ENCODE peak calls at places on chromosomes 16 and 17, in eight cellular contexts. Y is fibroblast of lung; M is ovary; V is endothelial cell of umbilical vein; I is mammary epithelial cell; D is foreskin fibroblast; G is GM13976; U is CD8-positive, alpha-beta T cell. N is an unnamed sample.

GRCh38 chr17:4165301-4166010 is 22.5 kb downstream of the CYB5D2 start:
- DNase-seq in M (no peak), G (no peak), I (peak; percentile 34), U (no peak), D (no peak), V (no peak), Y (no peak), N (no peak)

GRCh38 chr17:82754297-82755208 is 2.7 kb downstream of the TBCD start:
- DNase-seq in G (no peak), D (no peak), U (no peak), V (no peak), M (no peak), I (peak; percentile 90), Y (peak; percentile 65), N (no peak)

GRCh38 chr16:2428787-2429036 is 535 bp upstream of the CCNF start:
- DNase-seq in G (no peak), I (no peak), D (no peak), M (no peak), Y (no peak), U (no peak), V (no peak), N (no peak)

GRCh38 chr17:63960006-63960405 is 12.7 kb downstream of the SCN4A start:
- DNase-seq in M (no peak), D (no peak), G (no peak), Y (no peak), V (no peak), U (no peak), I (no peak), N (no peak)

GRCh38 chr17:17999364-18000007 is 26.8 kb downstream of the DRC3 start:
- DNase-seq in G (no peak), D (peak; percentile 47), M (no peak), I (peak; percentile 11), Y (no peak), V (peak; percentile 14), U (no peak), N (no peak)

GRCh38 chr17:14352139-14352538 is 51.3 kb downstream of the HS3ST3B1 start:
- DNase-seq in I (no peak), G (no peak), D (no peak), V (no peak), U (no peak), Y (no peak), M (no peak), N (no peak)

GRCh38 chr17:34639706-34640425 is 60.5 kb downstream of the TMEM132E start:
- DNase-seq in V (no peak), M (no peak), G (no peak), I (no peak), D (no peak), Y (no peak), U (no peak), N (no peak)

GRCh38 chr16:86818701-86819522 is 240.6 kb downstream of the FOXL1 start:
- DNase-seq in G (no peak), V (peak; percentile 80), M (no peak), Y (no peak), U (no peak), I (no peak), D (no peak), N (no peak)

GRCh38 chr16:11175850-11176341 is 80.1 kb downstream of the SOCS1 start:
- DNase-seq in I (no peak), M (no peak), U (no peak), G (peak; percentile 56), V (no peak), Y (no peak), D (no peak), N (peak; percentile 78)

GRCh38 chr17:64005734-64006167 is 7.6 kb downstream of the PRR29 start:
- DNase-seq in M (no peak), G (no peak), I (no peak), D (peak; percentile 53), U (no peak), V (peak; percentile 64), Y (no peak), N (peak; percentile 8)

GRCh38 chr16:4525069-4525468 is 13.5 kb downstream of the CDIP1 start:
- DNase-seq in D (peak; percentile 42), G (no peak), U (no peak), M (no peak), Y (no peak), V (no peak), I (no peak), N (no peak)

GRCh38 chr17:34852614-34853013 is 108.6 kb downstream of the CCT6B start:
- DNase-seq in V (no peak), I (no peak), Y (no peak), G (no peak), U (no peak), D (no peak), M (no peak), N (no peak)

GRCh38 chr16:30429678-30430427 is at the start of gene DCTPP1:
- DNase-seq in V (peak; percentile 97), U (peak; percentile 95), I (peak; percentile 99), M (peak; percentile 94), Y (peak; percentile 98), G (peak; percentile 95), D (peak; percentile 98), N (peak; percentile 95)

GRCh38 chr17:31794111-31794510 is 64.9 kb downstream of the COPRS start:
- DNase-seq in Y (no peak), G (no peak), I (no peak), M (no peak), D (no peak), V (no peak), U (no peak), N (no peak)

GRCh38 chr16:79110953-79111352 is 489.6 kb downstream of the MAF start:
- DNase-seq in V (no peak), Y (no peak), D (no peak), G (no peak), I (no peak), M (no peak), U (no peak), N (no peak)
- TF ChIP-seq CTCF in V (no peak), Y (no peak), D (no peak), G (no peak), I (no peak), M (no peak), U (no peak), N (no peak)

DNA sequence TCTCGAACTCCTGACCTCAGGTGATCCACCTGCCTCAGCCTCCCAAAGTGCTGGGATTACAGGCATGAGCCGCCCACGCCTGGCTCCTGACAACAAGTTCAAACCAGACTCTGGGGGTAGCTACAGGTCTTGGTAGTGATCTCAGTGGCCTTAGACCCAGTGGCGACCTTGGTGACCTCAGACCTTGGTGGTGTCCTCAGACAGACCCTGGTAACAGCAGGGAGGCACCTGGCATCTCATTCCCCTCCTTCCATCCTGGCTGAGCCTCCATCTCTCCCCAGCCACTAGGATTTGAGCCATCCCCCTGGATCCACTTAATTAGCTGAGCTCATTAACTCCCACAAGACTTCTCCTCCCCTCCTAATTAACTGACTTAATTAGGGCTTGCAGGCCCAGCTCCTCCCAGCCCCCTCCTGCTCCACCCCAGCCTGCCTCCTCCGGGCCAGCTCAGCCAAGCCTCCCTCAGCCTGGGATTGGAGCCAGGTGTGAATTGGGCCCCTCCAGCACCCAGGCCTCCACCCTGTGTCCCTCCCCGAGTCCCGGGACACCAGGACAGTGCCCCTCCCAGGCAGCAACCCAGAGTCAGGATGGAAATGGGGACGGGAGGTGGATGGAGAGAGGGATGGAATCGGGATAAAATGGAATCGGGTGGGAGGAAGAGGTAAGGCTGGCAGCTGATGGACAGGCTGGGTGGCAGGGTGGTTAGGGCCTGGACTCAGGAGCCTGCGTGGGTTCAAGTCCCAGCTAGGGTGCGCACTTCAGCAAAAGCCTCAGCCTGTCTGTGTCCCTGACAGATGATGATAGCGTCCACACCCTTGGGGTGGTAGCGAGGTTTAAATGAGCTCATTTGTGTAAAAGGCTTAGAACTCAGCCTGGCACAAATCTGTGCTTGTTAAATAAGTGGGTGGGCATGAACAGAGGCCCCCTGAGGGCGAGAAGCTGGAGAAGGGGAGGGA is 11.2 kb upstream of the SBK1 start:
- DNase-seq in V (no peak), U (no peak), D (no peak), Y (no peak), I (no peak), G (no peak), M (no peak), N (no peak)
- TF ChIP-seq CTCF in V (no peak), U (no peak), D (no peak), Y (no peak), I (no peak), G (no peak), M (no peak), N (no peak)

GRCh38 chr16:74626741-74627416 is 20.0 kb upstream of the GLG1 start:
- DNase-seq in M (no peak), D (peak; percentile 62), I (no peak), V (no peak), G (peak; percentile 46), Y (peak; percentile 32), U (no peak), N (peak; percentile 45)

GRCh38 chr16:74625500-74626350 is 18.8 kb upstream of the GLG1 start:
- DNase-seq in D (no peak), M (no peak), U (no peak), V (no peak), G (no peak), Y (no peak), I (no peak), N (no peak)

GRCh38 chr16:74622005-74622404 is 15.1 kb upstream of the GLG1 start:
- DNase-seq in I (no peak), V (no peak), M (no peak), U (no peak), Y (no peak), D (no peak), G (no peak), N (no peak)

GRCh38 chr16:74623846-74624245 is 16.9 kb upstream of the GLG1 start:
- DNase-seq in V (no peak), I (no peak), M (no peak), Y (no peak), D (no peak), G (no peak), U (no peak), N (no peak)

GRCh38 chr16:74623214-74623842 is 16.4 kb upstream of the GLG1 start:
- DNase-seq in V (peak; percentile 73), D (peak; percentile 71), I (peak; percentile 27), Y (peak; percentile 35), U (no peak), G (peak; percentile 47), M (no peak), N (peak; percentile 45)
- TF ChIP-seq CTCF in V (peak; percentile 45), D (peak; percentile 43), I (peak; percentile 63), Y (peak; percentile 55), U (peak; percentile 65), G (no peak), M (no peak), N (peak; percentile 57)

GRCh38 chr17:29036584-29036983 is 6.4 kb upstream of the PIPOX start:
- DNase-seq in D (no peak), U (no peak), M (no peak), V (no peak), G (no peak), I (no peak), Y (no peak), N (no peak)
- TF ChIP-seq CTCF in D (no peak), U (no peak), M (no peak), V (no peak), G (no peak), I (no peak), Y (no peak), N (no peak)

DNA sequence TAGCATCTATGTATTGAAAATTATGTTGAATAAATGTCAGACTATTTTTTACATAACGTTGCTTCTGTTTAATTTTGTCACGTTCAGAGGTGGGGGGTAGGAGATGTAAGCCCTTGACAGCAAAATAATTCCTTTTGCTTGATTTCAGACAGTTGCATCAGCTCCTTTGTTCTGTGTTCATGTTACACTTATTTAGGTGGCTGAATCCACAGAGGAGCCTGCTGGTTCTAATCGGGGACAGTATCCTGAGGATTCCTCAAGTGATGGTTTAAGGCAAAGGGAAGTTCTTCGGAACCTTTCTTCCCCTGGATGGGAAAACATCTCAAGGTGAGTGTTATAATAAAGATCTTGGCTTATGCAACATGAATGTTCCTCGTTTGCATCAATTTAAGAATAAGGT is 4.5 kb downstream of the HERPUD1 start:
- DNase-seq in M (no peak), U (no peak), D (peak; percentile 56), Y (no peak), I (no peak), G (no peak), V (no peak), N (no peak)
- TF ChIP-seq CTCF in M (no peak), U (no peak), D (no peak), Y (no peak), I (no peak), G (no peak), V (no peak), N (no peak)

N was measured in GM13977.